ENCODE peak calls at places on chromosomes 13 and 19, in five cellular contexts. P is psoas muscle, W is T-helper 9 cell, J is fibroblast of lung, E is mucosa of gallbladder. B is an unnamed sample.

GRCh38 chr13:109764474-109765292 is 21.7 kb downstream of the IRS2 start:
- DNase-seq in W (no peak), J (no peak), E (no peak), P (peak), B (no peak)

GRCh38 chr13:87554045-87554444 is 117.1 kb upstream of the SLITRK5 start:
- DNase-seq in J (no peak), E (no peak), W (no peak), P (no peak), B (no peak)

GRCh38 chr13:43057653-43058317 is 34.4 kb downstream of the DNAJC15 start:
- DNase-seq in J (peak), E (no peak), P (no peak), W (peak), B (peak)

GRCh38 chr19:42281175-42282035 is 12.4 kb downstream of the CIC start:
- DNase-seq in W (no peak), J (peak), E (peak), P (peak), B (peak)

GRCh38 chr13:61410669-61411297 is 4.9 kb downstream of the PCDH20 start:
- DNase-seq in P (no peak), E (no peak), W (no peak), J (peak), B (peak)

GRCh38 chr13:47598340-47598911 is 402.6 kb downstream of the SUCLA2 start:
- DNase-seq in J (peak), W (no peak), P (no peak), E (no peak), B (no peak)

GRCh38 chr13:32314968-32315254 is 252 bp downstream of the ZAR1L start:
- DNase-seq in W (peak), J (peak), P (no peak), E (peak), B (peak)

GRCh38 chr19:45954132-45954531 is 19.5 kb downstream of the NOVA2 start:
- DNase-seq in E (no peak), W (no peak), J (no peak), P (no peak), B (no peak)

GRCh38 chr19:46392252-46392801 is 21.0 kb downstream of the CCDC8 start:
- DNase-seq in J (peak), W (no peak), E (no peak), P (no peak), B (peak)

GRCh38 chr13:73368608-73369007 is 309.8 kb downstream of the KLF5 start:
- DNase-seq in E (no peak), P (no peak), J (no peak), W (no peak), B (no peak)

GRCh38 chr19:58356971-58357797 is 3.9 kb upstream of the A1BG start:
- DNase-seq in P (no peak), E (no peak), W (no peak), J (peak), B (no peak)

GRCh38 chr19:49585023-49585422 is 3.9 kb downstream of the PRRG2 start:
- DNase-seq in E (no peak), W (no peak), P (no peak), J (no peak), B (no peak)

GRCh38 chr13:72195044-72195704 is 328.2 kb upstream of the DACH1 start:
- DNase-seq in W (no peak), J (no peak), E (no peak), P (no peak), B (no peak)

GRCh38 chr13:66077286-66077685 is 1152.8 kb downstream of the PCDH9 start:
- DNase-seq in W (no peak), J (peak), P (no peak), E (no peak), B (no peak)

GRCh38 chr13:33676700-33677048 is 141.3 kb upstream of the RFC3 start:
- DNase-seq in J (peak), P (peak), W (no peak), E (peak), B (peak)

GRCh38 chr19:1819976-1820255 is 7.8 kb upstream of the ATP8B3 start:
- DNase-seq in J (no peak), P (no peak), E (no peak), W (no peak), B (no peak)

GRCh38 chr19:18634612-18635290 is 2.1 kb upstream of the KLHL26 start:
- DNase-seq in J (peak), P (no peak), E (no peak), W (no peak), B (no peak)

GRCh38 chr13:60402022-60402421 is 5.0 kb downstream of the TDRD3 start:
- DNase-seq in E (no peak), P (no peak), J (no peak), W (no peak), B (no peak)

GRCh38 chr19:4051175-4052101 is 15.3 kb downstream of the ZBTB7A start:
- DNase-seq in P (peak), E (no peak), J (peak), W (no peak), B (no peak)

GRCh38 chr13:110138700-110139036 is 168.3 kb downstream of the COL4A1 start:
- DNase-seq in E (no peak), W (no peak), J (no peak), P (no peak), B (peak)

GRCh38 chr13:26037302-26037701 is 14.5 kb downstream of the SHISA2 start:
- DNase-seq in P (no peak), E (no peak), W (no peak), J (no peak), B (peak)

GRCh38 chr13:41916173-41916954 is 44.5 kb downstream of the VWA8 start:
- DNase-seq in P (no peak), E (no peak), J (peak), W (no peak), B (peak)

GRCh38 chr13:40786568-40786996 is 2.8 kb upstream of the SLC25A15 start:
- DNase-seq in W (no peak), E (no peak), P (no peak), J (peak), B (peak)

GRCh38 chr13:35210234-35210633 is 266.3 kb downstream of the MAB21L1 start:
- DNase-seq in W (no peak), E (no peak), J (peak), P (no peak), B (peak)

GRCh38 chr13:96898855-96899254 is 95.4 kb downstream of the OXGR1 start:
- DNase-seq in J (no peak), P (no peak), E (no peak), W (no peak), B (no peak)

GRCh38 chr13:63435668-63436275 is 2020.1 kb upstream of the PCDH20 start:
- DNase-seq in E (no peak), W (no peak), J (peak), P (no peak), B (no peak)

GRCh38 chr13:114120486-114121430 is 11.7 kb downstream of the RASA3 start:
- DNase-seq in W (no peak), J (no peak), P (no peak), E (no peak), B (peak)

GRCh38 chr19:18789883-18790565 is 1.1 kb downstream of the COMP start:
- DNase-seq in P (peak), E (no peak), J (no peak), W (no peak), B (peak)

GRCh38 chr19:7971553-7972520 is 28.4 kb upstream of the TIMM44 start:
- DNase-seq in W (no peak), P (no peak), E (no peak), J (no peak), B (no peak)